ENCODE peak calls at places on chromosomes 12 and 14, in nine cellular contexts. One of them, this sample, is unnamed.

GRCh38 chr12:92065018-92065499 is 80.6 kb downstream of the BTG1 start:
- DNase-seq in heart right ventricle: no peak
- DNase-seq in NCI-H510A: peak
- DNase-seq in mucosa of gallbladder: peak
- DNase-seq in naive thymus-derived CD8-positive, alpha-beta T cell: no peak
- DNase-seq in adrenal gland: peak
- DNase-seq in ELR: no peak
- DNase-seq in kidney tubule cell: peak
- DNase-seq in T follicular helper cell: peak
- DNase-seq in this sample: peak

GRCh38 chr14:104138098-104138890 is at the start of gene KIF26A:
- DNase-seq in kidney tubule cell: no peak
- DNase-seq in NCI-H510A: peak
- DNase-seq in adrenal gland: no peak
- DNase-seq in ELR: no peak
- DNase-seq in T follicular helper cell: no peak
- DNase-seq in naive thymus-derived CD8-positive, alpha-beta T cell: no peak
- DNase-seq in mucosa of gallbladder: no peak
- DNase-seq in heart right ventricle: peak
- DNase-seq in this sample: no peak

GRCh38 chr12:26369588-26369987 is 174.2 kb downstream of the SSPN start:
- DNase-seq in kidney tubule cell: peak
- DNase-seq in NCI-H510A: no peak
- DNase-seq in naive thymus-derived CD8-positive, alpha-beta T cell: no peak
- DNase-seq in adrenal gland: peak
- DNase-seq in T follicular helper cell: no peak
- DNase-seq in mucosa of gallbladder: no peak
- DNase-seq in ELR: peak
- DNase-seq in heart right ventricle: no peak
- DNase-seq in this sample: peak

GRCh38 chr14:65229431-65230286 is 127.3 kb upstream of the MAX start:
- DNase-seq in kidney tubule cell: peak
- DNase-seq in naive thymus-derived CD8-positive, alpha-beta T cell: peak
- DNase-seq in mucosa of gallbladder: peak
- DNase-seq in T follicular helper cell: peak
- DNase-seq in adrenal gland: peak
- DNase-seq in NCI-H510A: peak
- DNase-seq in heart right ventricle: peak
- DNase-seq in ELR: peak
- DNase-seq in this sample: peak

GRCh38 chr12:104603545-104603973 is 146.8 kb downstream of the CHST11 start:
- DNase-seq in mucosa of gallbladder: no peak
- DNase-seq in T follicular helper cell: no peak
- DNase-seq in ELR: peak
- DNase-seq in heart right ventricle: no peak
- DNase-seq in naive thymus-derived CD8-positive, alpha-beta T cell: no peak
- DNase-seq in kidney tubule cell: peak
- DNase-seq in NCI-H510A: no peak
- DNase-seq in adrenal gland: no peak
- DNase-seq in this sample: no peak

GRCh38 chr14:48086516-48086915 is 411.1 kb upstream of the MDGA2 start:
- DNase-seq in kidney tubule cell: no peak
- DNase-seq in ELR: no peak
- DNase-seq in mucosa of gallbladder: no peak
- DNase-seq in heart right ventricle: no peak
- DNase-seq in naive thymus-derived CD8-positive, alpha-beta T cell: no peak
- DNase-seq in NCI-H510A: no peak
- DNase-seq in adrenal gland: no peak
- DNase-seq in T follicular helper cell: no peak
- DNase-seq in this sample: no peak

GRCh38 chr14:52253503-52253902 is 14.0 kb upstream of the PTGDR start:
- DNase-seq in heart right ventricle: no peak
- DNase-seq in NCI-H510A: no peak
- DNase-seq in adrenal gland: no peak
- DNase-seq in ELR: no peak
- DNase-seq in naive thymus-derived CD8-positive, alpha-beta T cell: no peak
- DNase-seq in mucosa of gallbladder: no peak
- DNase-seq in kidney tubule cell: no peak
- DNase-seq in T follicular helper cell: no peak
- DNase-seq in this sample: no peak

GRCh38 chr12:630656-631632 is 32.3 kb downstream of the NINJ2 start:
- DNase-seq in NCI-H510A: no peak
- DNase-seq in heart right ventricle: peak
- DNase-seq in kidney tubule cell: no peak
- DNase-seq in adrenal gland: no peak
- DNase-seq in mucosa of gallbladder: peak
- DNase-seq in ELR: no peak
- DNase-seq in T follicular helper cell: peak
- DNase-seq in naive thymus-derived CD8-positive, alpha-beta T cell: peak
- DNase-seq in this sample: no peak

GRCh38 chr12:117365072-117365616 is 3.7 kb upstream of the NOS1 start:
- DNase-seq in kidney tubule cell: no peak
- DNase-seq in naive thymus-derived CD8-positive, alpha-beta T cell: no peak
- DNase-seq in ELR: no peak
- DNase-seq in heart right ventricle: no peak
- DNase-seq in adrenal gland: no peak
- DNase-seq in mucosa of gallbladder: no peak
- DNase-seq in T follicular helper cell: no peak
- DNase-seq in NCI-H510A: no peak
- DNase-seq in this sample: no peak

GRCh38 chr14:80055912-80056801 is 155.1 kb downstream of the DIO2 start:
- DNase-seq in naive thymus-derived CD8-positive, alpha-beta T cell: no peak
- DNase-seq in mucosa of gallbladder: peak
- DNase-seq in kidney tubule cell: peak
- DNase-seq in NCI-H510A: peak
- DNase-seq in ELR: peak
- DNase-seq in T follicular helper cell: no peak
- DNase-seq in heart right ventricle: peak
- DNase-seq in adrenal gland: peak
- DNase-seq in this sample: peak

GRCh38 chr14:71203306-71203705 is 296.0 kb downstream of the PCNX1 start:
- DNase-seq in NCI-H510A: no peak
- DNase-seq in heart right ventricle: no peak
- DNase-seq in naive thymus-derived CD8-positive, alpha-beta T cell: no peak
- DNase-seq in T follicular helper cell: no peak
- DNase-seq in adrenal gland: no peak
- DNase-seq in kidney tubule cell: peak
- DNase-seq in ELR: peak
- DNase-seq in mucosa of gallbladder: peak
- DNase-seq in this sample: no peak

GRCh38 chr14:68977137-68977740 is 1.9 kb downstream of the ACTN1 start:
- DNase-seq in heart right ventricle: no peak
- DNase-seq in NCI-H510A: no peak
- DNase-seq in mucosa of gallbladder: no peak
- DNase-seq in naive thymus-derived CD8-positive, alpha-beta T cell: no peak
- DNase-seq in ELR: no peak
- DNase-seq in T follicular helper cell: no peak
- DNase-seq in kidney tubule cell: no peak
- DNase-seq in adrenal gland: no peak
- DNase-seq in this sample: no peak

GRCh38 chr12:62785941-62786559 is 148.9 kb downstream of the PPM1H start:
- DNase-seq in mucosa of gallbladder: peak
- DNase-seq in heart right ventricle: peak
- DNase-seq in adrenal gland: peak
- DNase-seq in naive thymus-derived CD8-positive, alpha-beta T cell: no peak
- DNase-seq in ELR: peak
- DNase-seq in kidney tubule cell: peak
- DNase-seq in T follicular helper cell: no peak
- DNase-seq in NCI-H510A: no peak
- DNase-seq in this sample: peak

GRCh38 chr12:15364221-15365170 is 42.2 kb downstream of the PTPRO start:
- DNase-seq in naive thymus-derived CD8-positive, alpha-beta T cell: no peak
- DNase-seq in heart right ventricle: no peak
- DNase-seq in NCI-H510A: no peak
- DNase-seq in mucosa of gallbladder: no peak
- DNase-seq in kidney tubule cell: no peak
- DNase-seq in adrenal gland: no peak
- DNase-seq in T follicular helper cell: no peak
- DNase-seq in ELR: no peak
- DNase-seq in this sample: no peak

GRCh38 chr14:70186826-70187483 is 1.8 kb downstream of the SLC8A3 start:
- DNase-seq in NCI-H510A: peak
- DNase-seq in heart right ventricle: no peak
- DNase-seq in ELR: no peak
- DNase-seq in T follicular helper cell: no peak
- DNase-seq in adrenal gland: no peak
- DNase-seq in mucosa of gallbladder: no peak
- DNase-seq in naive thymus-derived CD8-positive, alpha-beta T cell: no peak
- DNase-seq in kidney tubule cell: no peak
- DNase-seq in this sample: peak

GRCh38 chr12:62588916-62589315 is 122.3 kb downstream of the MON2 start:
- DNase-seq in heart right ventricle: no peak
- DNase-seq in mucosa of gallbladder: no peak
- DNase-seq in adrenal gland: no peak
- DNase-seq in NCI-H510A: no peak
- DNase-seq in kidney tubule cell: no peak
- DNase-seq in T follicular helper cell: no peak
- DNase-seq in naive thymus-derived CD8-positive, alpha-beta T cell: no peak
- DNase-seq in ELR: peak
- DNase-seq in this sample: peak

GRCh38 chr12:46358325-46358700 is 14.3 kb downstream of the SLC38A2 start:
- DNase-seq in NCI-H510A: no peak
- DNase-seq in kidney tubule cell: no peak
- DNase-seq in naive thymus-derived CD8-positive, alpha-beta T cell: no peak
- DNase-seq in adrenal gland: no peak
- DNase-seq in mucosa of gallbladder: no peak
- DNase-seq in heart right ventricle: no peak
- DNase-seq in ELR: no peak
- DNase-seq in T follicular helper cell: no peak
- DNase-seq in this sample: no peak